ENCODE peak calls at places on chromosomes 12 and 14, in nine cellular contexts. One of them, this sample, is unnamed. For H3K4me1, the result is how much of the 10 kb centered on the place peaks cover.

GRCh38 chr12:1630081-1630826 is 1.2 kb downstream of the WNT5B start:
- DNase-seq in hepatocyte: peak
- DNase-seq in pancreas: peak
- DNase-seq in tibial nerve: peak
- DNase-seq in PC-3: peak
- DNase-seq in body of pancreas: peak
- DNase-seq in left ventricle myocardium inferior: peak
- DNase-seq in MM.1S: no peak
- DNase-seq in GM23338: peak
- DNase-seq in this sample: peak

GRCh38 chr14:103109789-103110415 is 13.4 kb upstream of the TNFAIP2 start:
- DNase-seq in body of pancreas: peak
- DNase-seq in MM.1S: no peak
- DNase-seq in left ventricle myocardium inferior: no peak
- DNase-seq in hepatocyte: no peak
- DNase-seq in tibial nerve: no peak
- DNase-seq in GM23338: peak
- DNase-seq in PC-3: peak
- DNase-seq in pancreas: no peak
- DNase-seq in this sample: no peak

GRCh38 chr12:115774148-115774905 is 503.2 kb downstream of the MED13L start:
- DNase-seq in MM.1S: no peak
- DNase-seq in left ventricle myocardium inferior: no peak
- DNase-seq in PC-3: peak
- DNase-seq in hepatocyte: no peak
- DNase-seq in GM23338: no peak
- DNase-seq in tibial nerve: no peak
- DNase-seq in body of pancreas: no peak
- DNase-seq in pancreas: no peak
- DNase-seq in this sample: peak

GRCh38 chr12:120402217-120402616 is 33.3 kb upstream of the MSI1 start:
- DNase-seq in GM23338: peak
- DNase-seq in pancreas: no peak
- DNase-seq in tibial nerve: no peak
- DNase-seq in MM.1S: no peak
- DNase-seq in PC-3: no peak
- DNase-seq in body of pancreas: no peak
- DNase-seq in left ventricle myocardium inferior: no peak
- DNase-seq in hepatocyte: no peak
- DNase-seq in this sample: no peak

GRCh38 chr12:82279597-82279996 is 78.6 kb downstream of the CCDC59 start:
- DNase-seq in pancreas: no peak
- DNase-seq in PC-3: no peak
- DNase-seq in left ventricle myocardium inferior: no peak
- DNase-seq in MM.1S: no peak
- DNase-seq in body of pancreas: no peak
- DNase-seq in tibial nerve: no peak
- DNase-seq in GM23338: no peak
- DNase-seq in hepatocyte: no peak
- DNase-seq in this sample: no peak

GRCh38 chr14:94269156-94269555 is 23.9 kb downstream of the SERPINA10 start:
- DNase-seq in tibial nerve: no peak
- DNase-seq in left ventricle myocardium inferior: no peak
- DNase-seq in PC-3: no peak
- DNase-seq in body of pancreas: no peak
- DNase-seq in MM.1S: no peak
- DNase-seq in GM23338: no peak
- DNase-seq in hepatocyte: no peak
- DNase-seq in pancreas: no peak
- DNase-seq in this sample: no peak

GRCh38 chr12:51788876-51789275 is 59.6 kb downstream of the FIGNL2 start:
- DNase-seq in tibial nerve: no peak
- DNase-seq in GM23338: no peak
- DNase-seq in pancreas: no peak
- DNase-seq in body of pancreas: no peak
- DNase-seq in hepatocyte: peak
- DNase-seq in left ventricle myocardium inferior: no peak
- DNase-seq in PC-3: peak
- DNase-seq in MM.1S: no peak
- DNase-seq in this sample: no peak

GRCh38 chr12:20264608-20265114 is 103.7 kb upstream of the PDE3A start:
- DNase-seq in hepatocyte: no peak
- DNase-seq in GM23338: peak
- DNase-seq in MM.1S: no peak
- DNase-seq in pancreas: no peak
- DNase-seq in PC-3: no peak
- DNase-seq in left ventricle myocardium inferior: no peak
- DNase-seq in body of pancreas: no peak
- DNase-seq in tibial nerve: no peak
- DNase-seq in this sample: no peak

GRCh38 chr14:76465651-76466050 is 89.7 kb downstream of the ESRRB start:
- DNase-seq in hepatocyte: no peak
- DNase-seq in pancreas: no peak
- DNase-seq in MM.1S: no peak
- DNase-seq in tibial nerve: no peak
- DNase-seq in left ventricle myocardium inferior: no peak
- DNase-seq in GM23338: peak
- DNase-seq in PC-3: no peak
- DNase-seq in body of pancreas: no peak
- DNase-seq in this sample: no peak

GRCh38 chr12:81261508-81262207 is 183.8 kb downstream of the ACSS3 start:
- DNase-seq in GM23338: peak
- DNase-seq in body of pancreas: no peak
- DNase-seq in PC-3: no peak
- DNase-seq in left ventricle myocardium inferior: no peak
- DNase-seq in MM.1S: no peak
- DNase-seq in tibial nerve: no peak
- DNase-seq in hepatocyte: no peak
- DNase-seq in pancreas: no peak
- DNase-seq in this sample: no peak

GRCh38 chr12:50690923-50691322 is 73.0 kb upstream of the ATF1 start:
- DNase-seq in GM23338: no peak
- DNase-seq in MM.1S: no peak
- DNase-seq in PC-3: no peak
- DNase-seq in body of pancreas: peak
- DNase-seq in tibial nerve: peak
- DNase-seq in hepatocyte: no peak
- DNase-seq in left ventricle myocardium inferior: peak
- DNase-seq in pancreas: no peak
- DNase-seq in this sample: no peak

GRCh38 chr12:93823616-93824410 is 146.6 kb downstream of the CRADD start:
- DNase-seq in pancreas: no peak
- DNase-seq in PC-3: no peak
- DNase-seq in left ventricle myocardium inferior: no peak
- DNase-seq in body of pancreas: no peak
- DNase-seq in GM23338: no peak
- DNase-seq in hepatocyte: no peak
- DNase-seq in MM.1S: no peak
- DNase-seq in tibial nerve: no peak
- DNase-seq in this sample: no peak
- H3K4me1 ChIP-seq in pancreas: under half
- H3K4me1 ChIP-seq in PC-3: under half
- H3K4me1 ChIP-seq in left ventricle myocardium inferior: half or more
- H3K4me1 ChIP-seq in body of pancreas: under half
- H3K4me1 ChIP-seq in GM23338: under half
- H3K4me1 ChIP-seq in hepatocyte: under half
- H3K4me1 ChIP-seq in MM.1S: under half
- H3K4me1 ChIP-seq in tibial nerve: under half
- H3K4me1 ChIP-seq in this sample: under half

GRCh38 chr12:95351745-95352144 is 122.2 kb upstream of the METAP2 start:
- DNase-seq in MM.1S: no peak
- DNase-seq in PC-3: no peak
- DNase-seq in body of pancreas: no peak
- DNase-seq in pancreas: no peak
- DNase-seq in hepatocyte: no peak
- DNase-seq in left ventricle myocardium inferior: peak
- DNase-seq in tibial nerve: no peak
- DNase-seq in GM23338: peak
- DNase-seq in this sample: no peak
- H3K27ac ChIP-seq in MM.1S: no peak
- H3K27ac ChIP-seq in PC-3: no peak
- H3K27ac ChIP-seq in body of pancreas: no peak
- H3K27ac ChIP-seq in pancreas: no peak
- H3K27ac ChIP-seq in hepatocyte: no peak
- H3K27ac ChIP-seq in left ventricle myocardium inferior: no peak
- H3K27ac ChIP-seq in tibial nerve: no peak
- H3K27ac ChIP-seq in GM23338: no peak
- H3K27ac ChIP-seq in this sample: no peak

DNA sequence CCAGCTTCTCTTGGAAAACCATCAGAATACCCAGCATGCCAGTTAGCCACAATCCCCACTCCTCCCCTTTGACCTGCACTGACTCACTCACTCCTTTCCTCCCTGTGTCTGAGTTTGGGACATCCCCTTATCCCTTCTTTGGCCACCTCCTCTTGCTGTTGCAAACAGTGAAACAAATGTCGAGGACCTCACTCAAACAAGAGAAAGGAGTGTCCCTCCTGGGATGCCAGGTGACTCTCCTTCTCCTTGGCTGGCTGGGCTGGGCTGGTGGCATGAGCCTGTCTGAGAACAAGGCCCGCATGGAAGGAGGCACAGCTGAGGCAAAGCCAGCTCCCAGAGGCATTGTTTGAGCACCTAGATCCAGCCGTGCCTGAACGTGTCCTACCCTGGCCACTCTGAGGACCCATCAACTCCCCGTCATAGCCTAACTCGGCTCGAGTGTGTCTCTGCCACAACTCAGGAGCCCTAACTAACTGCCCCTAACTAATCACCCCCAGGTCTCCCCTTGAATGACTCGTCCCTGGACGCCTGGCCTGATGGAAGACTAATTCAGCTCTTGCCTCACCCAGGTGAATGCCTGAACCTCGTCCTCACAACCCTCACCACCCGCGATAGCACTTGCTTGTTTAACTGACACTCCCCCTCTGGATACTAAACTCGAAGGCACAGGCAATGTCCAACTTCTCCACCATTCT is 43.0 kb downstream of the NCOR2 start:
- DNase-seq in hepatocyte: no peak
- DNase-seq in tibial nerve: no peak
- DNase-seq in body of pancreas: no peak
- DNase-seq in pancreas: no peak
- DNase-seq in PC-3: peak
- DNase-seq in GM23338: no peak
- DNase-seq in MM.1S: no peak
- DNase-seq in left ventricle myocardium inferior: no peak
- DNase-seq in this sample: no peak
- H3K4me1 ChIP-seq in hepatocyte: under half
- H3K4me1 ChIP-seq in tibial nerve: under half
- H3K4me1 ChIP-seq in body of pancreas: under half
- H3K4me1 ChIP-seq in pancreas: under half
- H3K4me1 ChIP-seq in PC-3: under half
- H3K4me1 ChIP-seq in GM23338: under half
- H3K4me1 ChIP-seq in MM.1S: under half
- H3K4me1 ChIP-seq in left ventricle myocardium inferior: half or more
- H3K4me1 ChIP-seq in this sample: under half

GRCh38 chr12:75945581-75945980 is 86.0 kb downstream of the PHLDA1 start:
- DNase-seq in pancreas: no peak
- DNase-seq in MM.1S: no peak
- DNase-seq in left ventricle myocardium inferior: no peak
- DNase-seq in hepatocyte: no peak
- DNase-seq in GM23338: no peak
- DNase-seq in PC-3: no peak
- DNase-seq in body of pancreas: no peak
- DNase-seq in tibial nerve: no peak
- DNase-seq in this sample: no peak

GRCh38 chr12:75944905-75945412 is 86.6 kb downstream of the PHLDA1 start:
- DNase-seq in MM.1S: no peak
- DNase-seq in tibial nerve: no peak
- DNase-seq in body of pancreas: no peak
- DNase-seq in PC-3: no peak
- DNase-seq in GM23338: no peak
- DNase-seq in left ventricle myocardium inferior: no peak
- DNase-seq in pancreas: no peak
- DNase-seq in hepatocyte: no peak
- DNase-seq in this sample: no peak

GRCh38 chr12:75944097-75944904 is 87.3 kb downstream of the PHLDA1 start:
- DNase-seq in left ventricle myocardium inferior: no peak
- DNase-seq in tibial nerve: no peak
- DNase-seq in body of pancreas: no peak
- DNase-seq in hepatocyte: peak
- DNase-seq in PC-3: peak
- DNase-seq in GM23338: peak
- DNase-seq in pancreas: no peak
- DNase-seq in MM.1S: peak
- DNase-seq in this sample: no peak

GRCh38 chr12:75943730-75944096 is 87.9 kb downstream of the PHLDA1 start:
- DNase-seq in PC-3: peak
- DNase-seq in tibial nerve: no peak
- DNase-seq in MM.1S: peak
- DNase-seq in body of pancreas: no peak
- DNase-seq in left ventricle myocardium inferior: no peak
- DNase-seq in pancreas: no peak
- DNase-seq in GM23338: no peak
- DNase-seq in hepatocyte: no peak
- DNase-seq in this sample: no peak

DNA sequence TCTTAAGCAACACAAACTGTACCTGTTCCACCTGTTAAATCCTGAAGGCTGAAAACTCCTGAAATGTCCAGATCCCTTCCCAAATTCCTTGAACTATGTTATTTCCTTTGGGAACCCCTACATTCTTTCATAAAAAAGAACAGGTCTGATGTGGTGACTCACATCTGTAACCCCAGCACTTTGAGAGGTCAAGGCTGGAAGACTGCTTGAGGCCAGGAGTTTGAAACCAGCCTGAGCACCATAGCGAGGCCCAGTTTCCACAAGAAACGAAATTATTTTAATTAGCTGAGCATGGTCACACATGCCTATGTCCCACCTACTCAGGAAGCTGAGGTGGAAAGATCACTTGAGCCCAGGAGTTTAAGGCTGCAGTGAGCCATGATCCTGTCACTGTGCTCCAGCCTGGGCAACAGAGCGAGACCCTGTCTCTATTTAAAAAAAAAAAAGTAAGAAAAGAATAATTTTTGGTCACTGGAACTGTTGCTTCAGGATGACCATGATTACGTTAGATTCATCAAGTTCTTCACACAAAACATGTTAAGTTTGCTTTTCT is 84.3 kb downstream of the PHLDA1 start:
- DNase-seq in MM.1S: no peak
- DNase-seq in hepatocyte: no peak
- DNase-seq in PC-3: no peak
- DNase-seq in pancreas: no peak
- DNase-seq in tibial nerve: no peak
- DNase-seq in GM23338: no peak
- DNase-seq in body of pancreas: no peak
- DNase-seq in left ventricle myocardium inferior: no peak
- DNase-seq in this sample: no peak
- H3K27ac ChIP-seq in MM.1S: no peak
- H3K27ac ChIP-seq in hepatocyte: no peak
- H3K27ac ChIP-seq in PC-3: no peak
- H3K27ac ChIP-seq in pancreas: no peak
- H3K27ac ChIP-seq in tibial nerve: no peak
- H3K27ac ChIP-seq in GM23338: no peak
- H3K27ac ChIP-seq in body of pancreas: no peak
- H3K27ac ChIP-seq in left ventricle myocardium inferior: no peak
- H3K27ac ChIP-seq in this sample: no peak